ENCODE peak calls at places on chromosomes 11 and 22, in eight cellular contexts. A is mammary epithelial cell; C is G401; X is LHCN-M2; P is iPS DF 6.9; I is MM.1S; H is T-helper 9 cell; K is stimulated activated CD4-positive, alpha-beta T cell treated with anti-CD3 and anti-CD28 coated beads, Interleukin-12 subunit alpha, Interleukin-12 subunit beta, amount 100 ng/mL, for 4 hours. R is an unnamed sample.

GRCh38 chr22:23763579-23764331 is 965 bp downstream of the C22orf15 start:
- DNase-seq in A (no peak), C (no peak), X (no peak), P (no peak), I (no peak), H (peak), K (peak), R (no peak)

GRCh38 chr11:119236490-119236889 is 30.4 kb downstream of the CBL start:
- DNase-seq in A (no peak), C (no peak), X (peak), P (no peak), I (no peak), H (no peak), K (no peak), R (no peak)

GRCh38 chr11:75543808-75544207 is 18.1 kb upstream of the GDPD5 start:
- DNase-seq in A (no peak), C (no peak), X (no peak), P (no peak), I (no peak), H (no peak), K (no peak), R (no peak)

GRCh38 chr11:130431337-130431773 is 2.9 kb upstream of the ADAMTS8 start:
- DNase-seq in A (no peak), C (peak), X (peak), P (peak), I (peak), H (peak), K (peak), R (peak)

GRCh38 chr11:120525285-120526085 is 13.9 kb downstream of the GRIK4 start:
- DNase-seq in A (no peak), C (no peak), X (no peak), P (no peak), I (no peak), H (no peak), K (no peak), R (no peak)

GRCh38 chr22:35022291-35022690 is 43.7 kb upstream of the ISX start:
- DNase-seq in A (no peak), C (no peak), X (no peak), P (no peak), I (no peak), H (no peak), K (no peak), R (no peak)

GRCh38 chr11:130092661-130093060 is 23.0 kb downstream of the APLP2 start:
- DNase-seq in A (no peak), C (no peak), X (no peak), P (no peak), I (no peak), H (no peak), K (no peak), R (no peak)

GRCh38 chr11:117888140-117888561 is 11.7 kb upstream of the FXYD6 start:
- DNase-seq in A (no peak), C (no peak), X (no peak), P (no peak), I (no peak), H (no peak), K (no peak), R (no peak)

GRCh38 chr11:27209562-27210005 is 153.4 kb downstream of the CCDC34 start:
- DNase-seq in A (peak), C (no peak), X (peak), P (no peak), I (no peak), H (no peak), K (no peak), R (no peak)

GRCh38 chr22:37462983-37463382 is 23.2 kb downstream of the MFNG start:
- DNase-seq in A (peak), C (no peak), X (peak), P (peak), I (no peak), H (no peak), K (no peak), R (no peak)

GRCh38 chr22:22815397-22816170 is 72.0 kb upstream of the IGLL5 start:
- DNase-seq in A (no peak), C (no peak), X (no peak), P (no peak), I (no peak), H (no peak), K (no peak), R (no peak)

GRCh38 chr22:46823654-46824053 is 61.2 kb downstream of the TBC1D22A start:
- DNase-seq in A (no peak), C (no peak), X (no peak), P (no peak), I (no peak), H (no peak), K (no peak), R (no peak)

GRCh38 chr11:1943977-1944376 is 3.2 kb upstream of the MRPL23 start:
- DNase-seq in A (peak), C (peak), X (peak), P (no peak), I (no peak), H (no peak), K (no peak), R (peak)

GRCh38 chr11:95750101-95750500 is 39.5 kb downstream of the FAM76B start:
- DNase-seq in A (no peak), C (no peak), X (no peak), P (no peak), I (no peak), H (no peak), K (no peak), R (no peak)

GRCh38 chr11:29486301-29486700 is 530.5 kb downstream of the KCNA4 start:
- DNase-seq in A (no peak), C (no peak), X (no peak), P (no peak), I (no peak), H (no peak), K (no peak), R (no peak)

GRCh38 chr22:42265321-42265720 is 5.1 kb downstream of the TCF20 start:
- DNase-seq in A (no peak), C (no peak), X (no peak), P (no peak), I (no peak), H (no peak), K (no peak), R (no peak)

GRCh38 chr11:70628881-70629844 is 230.8 kb downstream of the CTTN start:
- DNase-seq in A (no peak), C (no peak), X (no peak), P (no peak), I (no peak), H (no peak), K (no peak), R (no peak)

GRCh38 chr22:19933328-19934241 is 8.0 kb upstream of the COMT start:
- DNase-seq in A (no peak), C (no peak), X (no peak), P (no peak), I (no peak), H (no peak), K (no peak), R (no peak)

GRCh38 chr11:45609902-45610301 is 55.5 kb downstream of the CHST1 start:
- DNase-seq in A (no peak), C (no peak), X (no peak), P (no peak), I (no peak), H (no peak), K (no peak), R (no peak)

GRCh38 chr11:17703951-17704350 is 15.4 kb upstream of the MYOD1 start:
- DNase-seq in A (no peak), C (no peak), X (peak), P (no peak), I (no peak), H (no peak), K (no peak), R (no peak)

GRCh38 chr11:121615506-121615905 is 162.7 kb upstream of the SORL1-AS1 start:
- DNase-seq in A (peak), C (no peak), X (no peak), P (no peak), I (no peak), H (no peak), K (no peak), R (no peak)

GRCh38 chr11:103730151-103730940 is 306.1 kb upstream of the DDI1 start:
- DNase-seq in A (peak), C (peak), X (peak), P (no peak), I (no peak), H (no peak), K (no peak), R (peak)

GRCh38 chr22:30867746-30868662 is 100.6 kb downstream of the MORC2 start:
- DNase-seq in A (no peak), C (no peak), X (no peak), P (no peak), I (no peak), H (no peak), K (no peak), R (no peak)

GRCh38 chr11:23789200-23789853 is 707.5 kb upstream of the LUZP2 start:
- DNase-seq in A (no peak), C (no peak), X (no peak), P (no peak), I (no peak), H (no peak), K (no peak), R (no peak)

GRCh38 chr11:77137421-77137820 is 9.4 kb downstream of the MYO7A start:
- DNase-seq in A (no peak), C (no peak), X (no peak), P (no peak), I (no peak), H (no peak), K (no peak), R (no peak)

GRCh38 chr11:31355131-31355530 is 14.4 kb downstream of the DCDC1 start:
- DNase-seq in A (peak), C (no peak), X (peak), P (no peak), I (no peak), H (no peak), K (no peak), R (no peak)

GRCh38 chr22:20964090-20964798 is 2.8 kb upstream of the AIFM3 start:
- DNase-seq in A (no peak), C (no peak), X (no peak), P (no peak), I (no peak), H (no peak), K (no peak), R (no peak)

GRCh38 chr11:111694851-111695250 is 71.3 kb downstream of the PPP2R1B start:
- DNase-seq in A (no peak), C (peak), X (peak), P (no peak), I (no peak), H (no peak), K (no peak), R (no peak)

GRCh38 chr11:35177370-35177769 is 38.4 kb downstream of the CD44 start:
- DNase-seq in A (no peak), C (no peak), X (no peak), P (no peak), I (no peak), H (no peak), K (no peak), R (no peak)

GRCh38 chr22:29259253-29259899 is 8.4 kb downstream of the RHBDD3 start:
- DNase-seq in A (no peak), C (no peak), X (no peak), P (no peak), I (no peak), H (no peak), K (no peak), R (peak)